ENCODE peak calls at places on chromosomes 5 and 9, in ten cellular contexts. B is Caco-2, G is uterus, W is HFF-Myc, V is heart right ventricle, H is A673, X is tibial nerve, T is GM10248, K is spleen, A is GM12865. F is an unnamed sample.

GRCh38 chr9:20640331-20641187 is 18.3 kb upstream of the MLLT3 start:
- DNase-seq in B (no peak), G (no peak), W (no peak), V (peak), H (peak), X (peak), T (peak), K (peak), A (peak), F (peak)

GRCh38 chr5:50867140-50867539 is 200.7 kb downstream of the PARP8 start:
- DNase-seq in B (no peak), G (no peak), W (no peak), V (no peak), H (peak), X (no peak), T (no peak), K (no peak), A (no peak), F (no peak)

GRCh38 chr9:134043531-134043988 is 18.3 kb downstream of the BRD3OS start:
- DNase-seq in B (no peak), G (no peak), W (no peak), V (no peak), H (no peak), X (no peak), T (no peak), K (no peak), A (no peak), F (no peak)

GRCh38 chr9:129712595-129713524 is 40.0 kb downstream of the PTGES start:
- DNase-seq in B (no peak), G (no peak), W (peak), V (no peak), H (peak), X (no peak), T (no peak), K (no peak), A (no peak), F (no peak)

GRCh38 chr5:135565691-135566421 is 12.9 kb downstream of the CXCL14 start:
- DNase-seq in B (peak), G (peak), W (no peak), V (peak), H (peak), X (peak), T (peak), K (peak), A (peak), F (no peak)

GRCh38 chr9:130172161-130172857 is at the start of gene NCS1:
- DNase-seq in B (peak), G (peak), W (no peak), V (peak), H (peak), X (peak), T (peak), K (no peak), A (no peak), F (no peak)

GRCh38 chr5:179536676-179537075 is 13.7 kb upstream of the RUFY1 start:
- DNase-seq in B (no peak), G (no peak), W (no peak), V (no peak), H (no peak), X (no peak), T (no peak), K (no peak), A (no peak), F (no peak)

GRCh38 chr5:166834246-166834645 is 1457.2 kb upstream of the WWC1 start:
- DNase-seq in B (no peak), G (no peak), W (no peak), V (no peak), H (no peak), X (no peak), T (no peak), K (no peak), A (no peak), F (no peak)

DNA sequence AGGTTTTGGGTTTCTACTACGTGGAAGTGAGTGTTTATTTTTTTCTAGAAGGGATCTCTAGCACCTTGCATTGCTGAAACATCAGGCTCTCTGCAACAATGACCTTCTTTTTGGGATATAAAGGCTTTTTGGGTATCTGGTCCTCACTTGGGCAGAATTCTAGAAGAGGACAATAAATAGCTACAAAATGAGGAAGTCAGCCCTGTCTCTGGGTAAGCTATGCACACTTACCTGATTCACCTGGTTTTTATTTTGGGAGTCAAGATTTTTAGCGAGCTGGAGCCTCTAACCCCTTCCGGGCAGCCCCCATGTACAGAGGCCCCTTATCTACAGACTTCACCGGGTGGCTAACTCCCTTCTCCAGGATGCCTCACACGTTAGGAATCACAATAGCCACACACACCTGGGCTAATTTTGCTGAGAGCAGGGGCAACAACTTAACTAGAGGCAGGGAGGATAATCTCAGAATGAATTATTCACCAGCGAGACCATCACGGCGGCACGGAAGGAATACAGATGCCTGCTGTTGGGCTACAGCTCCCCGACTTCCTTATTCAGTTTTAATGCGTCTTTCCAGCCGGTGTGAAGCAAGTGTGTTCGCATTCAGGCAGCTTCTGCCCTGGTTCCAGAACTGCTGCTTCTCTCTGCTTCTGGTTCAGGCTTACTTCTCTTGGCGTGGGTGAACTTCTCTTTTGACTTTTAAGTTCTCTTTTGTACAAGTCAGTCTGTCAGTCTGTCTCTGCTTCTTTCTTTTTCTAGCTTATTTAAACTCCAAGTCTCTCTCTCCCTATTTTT is 341.0 kb upstream of the PANK3 start:
- DNase-seq in B (no peak), G (no peak), W (no peak), V (no peak), H (no peak), X (no peak), T (no peak), K (no peak), A (no peak), F (no peak)
- TF ChIP-seq CTCF in B (no peak), G (no peak), W (no peak), V (no peak), H (no peak), X (no peak), T (no peak), K (no peak), A (no peak), F (no peak)

DNA sequence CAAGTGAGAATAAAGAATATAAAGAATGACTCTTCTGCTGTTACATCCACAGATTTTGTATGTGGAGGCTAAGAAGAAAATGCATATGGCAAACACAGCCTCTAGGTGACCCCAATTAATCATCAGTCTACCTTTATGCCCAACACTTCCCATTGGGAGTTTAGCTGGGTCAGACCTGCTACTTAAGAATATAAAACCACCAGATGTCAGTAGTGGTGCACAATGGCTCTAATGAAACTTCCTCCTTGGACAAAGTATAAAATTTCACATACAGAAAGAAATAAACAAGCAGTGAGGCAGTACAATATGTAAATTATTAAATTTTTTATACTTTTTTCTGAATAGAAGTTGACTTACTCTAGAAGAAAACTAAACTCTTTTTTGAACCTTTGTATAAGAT is 539.9 kb downstream of the BRINP1 start:
- DNase-seq in B (no peak), G (no peak), W (no peak), V (no peak), H (no peak), X (no peak), T (no peak), K (no peak), A (no peak), F (no peak)
- TF ChIP-seq CTCF in B (peak), G (no peak), W (no peak), V (peak), H (no peak), X (no peak), T (no peak), K (no peak), A (no peak), F (no peak)

DNA sequence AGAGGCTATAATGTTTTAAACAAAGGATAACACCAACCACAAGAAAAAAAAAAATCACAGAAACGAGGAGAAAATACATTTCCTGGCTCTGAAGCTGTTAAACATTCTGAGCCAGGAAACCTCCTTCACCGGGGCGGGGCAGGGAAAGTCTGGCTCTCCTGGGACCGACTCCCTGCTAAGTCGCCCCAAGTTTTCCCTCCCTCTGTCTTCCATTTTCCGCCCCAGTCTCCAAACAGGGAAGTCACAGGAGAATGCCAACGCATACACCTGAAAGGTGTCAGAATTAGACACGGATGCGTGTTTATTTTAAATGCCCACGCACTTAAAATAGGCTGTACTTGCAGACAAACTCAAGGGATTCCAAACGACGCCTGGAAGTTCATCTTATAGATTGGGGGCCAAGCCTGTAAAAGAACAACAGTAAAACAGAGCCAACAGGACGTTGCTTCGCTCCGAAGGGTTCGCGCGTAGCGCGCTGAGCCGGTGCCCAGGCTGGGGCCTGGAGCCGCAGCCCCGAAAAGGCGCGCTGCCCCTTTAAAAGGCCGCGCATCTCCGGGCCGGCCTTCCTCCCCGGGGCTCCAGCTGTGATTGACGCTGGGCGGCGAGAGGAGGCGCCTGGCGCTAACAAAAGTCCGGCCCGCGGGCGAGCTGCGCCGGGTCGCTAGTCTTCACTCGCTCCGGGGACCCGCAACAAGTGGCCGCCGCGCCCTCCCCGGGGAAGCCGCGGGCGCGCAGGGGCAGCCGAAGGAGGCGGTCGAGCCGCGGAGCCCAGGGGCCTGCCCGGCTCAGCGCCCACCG is at the start of gene FBXL7:
- DNase-seq in B (no peak), G (peak), W (no peak), V (peak), H (peak), X (peak), T (peak), K (peak), A (peak), F (no peak)
- TF ChIP-seq CTCF in B (no peak), G (peak), W (no peak), V (peak), H (no peak), X (peak), T (no peak), K (peak), A (no peak), F (no peak)

GRCh38 chr9:75200892-75201470 is 112.7 kb downstream of the OSTF1 start:
- DNase-seq in B (no peak), G (no peak), W (no peak), V (no peak), H (peak), X (peak), T (peak), K (no peak), A (peak), F (no peak)
- TF ChIP-seq CTCF in B (no peak), G (peak), W (peak), V (peak), H (peak), X (peak), T (peak), K (peak), A (peak), F (peak)

GRCh38 chr9:81083821-81084512 is 605.4 kb downstream of the TLE1 start:
- DNase-seq in B (no peak), G (no peak), W (no peak), V (no peak), H (no peak), X (no peak), T (no peak), K (no peak), A (peak), F (no peak)

GRCh38 chr9:81083062-81083461 is 606.3 kb downstream of the TLE1 start:
- DNase-seq in B (no peak), G (no peak), W (no peak), V (no peak), H (peak), X (no peak), T (no peak), K (no peak), A (no peak), F (no peak)

GRCh38 chr9:81080900-81081299 is 608.4 kb downstream of the TLE1 start:
- DNase-seq in B (no peak), G (no peak), W (no peak), V (no peak), H (no peak), X (no peak), T (no peak), K (no peak), A (no peak), F (no peak)

GRCh38 chr9:81082251-81082650 is 607.1 kb downstream of the TLE1 start:
- DNase-seq in B (no peak), G (no peak), W (no peak), V (no peak), H (no peak), X (no peak), T (no peak), K (no peak), A (no peak), F (no peak)

DNA sequence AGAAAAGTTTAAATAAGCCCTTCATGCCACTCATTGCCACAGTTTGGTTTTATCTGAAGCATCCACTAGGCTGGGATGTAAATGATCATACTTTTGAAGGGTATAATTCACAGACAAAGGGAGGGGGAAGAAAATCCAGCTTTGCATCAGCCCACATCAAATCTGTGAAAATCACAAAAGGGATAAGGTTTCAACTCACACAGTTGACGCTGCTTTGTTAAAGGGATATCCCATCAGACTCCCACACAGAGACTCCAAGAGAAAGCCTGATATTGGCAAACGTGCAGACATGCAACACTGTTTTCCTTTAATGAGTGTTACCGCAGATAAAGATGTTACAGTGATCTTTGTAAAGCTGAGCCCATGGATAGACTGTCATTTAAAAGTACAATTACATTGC is 602.9 kb downstream of the TLE1 start:
- DNase-seq in B (no peak), G (no peak), W (no peak), V (no peak), H (no peak), X (no peak), T (no peak), K (no peak), A (no peak), F (no peak)
- TF ChIP-seq CTCF in B (no peak), G (no peak), W (no peak), V (no peak), H (no peak), X (no peak), T (no peak), K (no peak), A (no peak), F (no peak)

DNA sequence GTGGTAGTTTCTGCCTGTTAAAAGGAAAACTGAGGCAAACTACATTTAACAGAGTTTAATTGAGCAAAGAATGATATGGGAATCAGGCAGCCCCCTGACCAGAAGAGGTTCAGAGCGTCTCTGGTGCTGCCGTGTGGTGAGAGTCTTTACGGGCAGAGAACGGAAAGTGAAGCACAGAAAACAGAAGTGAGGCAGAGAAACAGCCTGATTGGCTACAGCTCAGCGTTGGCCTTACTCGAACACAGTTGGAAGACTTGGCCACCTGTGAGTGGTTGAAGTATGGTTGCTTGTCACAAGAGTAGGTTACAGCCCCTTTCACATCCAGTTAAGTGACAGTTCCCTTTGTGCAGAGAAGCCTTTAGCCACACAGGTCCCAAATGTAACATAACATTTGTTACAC is 16.9 kb upstream of the FBP1 start:
- DNase-seq in B (no peak), G (no peak), W (no peak), V (no peak), H (no peak), X (no peak), T (peak), K (peak), A (peak), F (peak)
- TF ChIP-seq CTCF in B (no peak), G (no peak), W (no peak), V (no peak), H (no peak), X (no peak), T (no peak), K (no peak), A (no peak), F (no peak)

DNA sequence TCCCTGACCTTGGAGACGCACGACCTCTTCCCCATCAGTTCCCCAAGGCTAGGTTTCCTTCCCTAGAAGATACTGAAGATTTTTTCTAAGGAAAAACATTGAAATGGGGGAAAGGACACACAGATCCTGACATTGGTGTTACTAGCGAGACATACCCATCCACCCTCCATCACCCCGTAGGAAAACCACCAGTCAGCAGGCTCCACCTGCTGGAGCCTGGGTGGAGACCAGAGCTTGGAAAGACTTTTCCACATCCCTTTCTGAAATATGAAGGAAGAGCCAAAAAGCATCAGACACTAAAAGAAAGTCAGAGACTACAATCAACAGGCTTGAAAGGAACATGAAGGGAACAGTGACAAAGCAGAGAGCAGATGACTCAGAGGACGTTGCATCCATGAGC is 638.0 kb downstream of the IRX1 start:
- DNase-seq in B (no peak), G (no peak), W (no peak), V (no peak), H (no peak), X (no peak), T (no peak), K (no peak), A (no peak), F (no peak)
- TF ChIP-seq CTCF in B (no peak), G (no peak), W (no peak), V (peak), H (no peak), X (no peak), T (no peak), K (no peak), A (no peak), F (no peak)

DNA sequence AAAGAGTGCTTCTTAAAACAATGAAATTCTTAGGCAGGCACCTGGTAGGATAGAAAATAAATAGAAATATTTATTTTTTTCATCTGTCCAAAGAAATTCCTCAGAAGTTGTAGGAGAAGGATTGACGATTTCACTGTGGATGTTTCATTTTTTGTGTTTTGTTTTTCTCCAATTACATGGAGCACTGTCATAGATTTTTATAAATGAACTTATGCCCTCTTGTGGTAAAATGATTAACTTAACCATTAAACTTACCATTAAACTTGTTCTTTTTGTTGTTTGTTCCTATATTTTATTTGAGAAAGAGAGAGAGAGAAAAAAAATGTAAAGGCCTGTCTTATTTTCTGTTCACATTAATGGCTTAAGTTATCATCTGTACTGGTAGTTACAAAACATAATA is 339.2 kb downstream of the PRR16 start:
- DNase-seq in B (no peak), G (no peak), W (no peak), V (no peak), H (peak), X (no peak), T (no peak), K (no peak), A (no peak), F (no peak)
- TF ChIP-seq CTCF in B (no peak), G (peak), W (no peak), V (peak), H (peak), X (no peak), T (no peak), K (no peak), A (no peak), F (no peak)

GRCh38 chr9:11158676-11159075 is 545.9 kb upstream of the PTPRD start:
- DNase-seq in B (no peak), G (no peak), W (no peak), V (no peak), H (no peak), X (no peak), T (no peak), K (no peak), A (no peak), F (no peak)
- TF ChIP-seq CTCF in B (no peak), G (no peak), W (no peak), V (no peak), H (no peak), X (no peak), T (no peak), K (no peak), A (no peak), F (no peak)